ENCODE peak calls at places on chromosomes 4 and X, in nine cellular contexts. One of them, this sample, is unnamed.

GRCh38 chr4:7266525-7267292 is 74.4 kb downstream of the SORCS2 start:
- DNase-seq in right lobe of liver: no peak
- DNase-seq in dorsolateral prefrontal cortex: no peak
- DNase-seq in GM12865: no peak
- DNase-seq in foreskin fibroblast: peak
- DNase-seq in A673: peak
- DNase-seq in prostate gland: no peak
- DNase-seq in astrocyte of the cerebellum: peak
- DNase-seq in cardiac fibroblast: peak
- DNase-seq in this sample: no peak

GRCh38 chrX:95841863-95842262 is 842.8 kb upstream of the DIAPH2 start:
- DNase-seq in astrocyte of the cerebellum: no peak
- DNase-seq in right lobe of liver: no peak
- DNase-seq in A673: no peak
- DNase-seq in foreskin fibroblast: no peak
- DNase-seq in prostate gland: peak
- DNase-seq in cardiac fibroblast: no peak
- DNase-seq in dorsolateral prefrontal cortex: no peak
- DNase-seq in GM12865: no peak
- DNase-seq in this sample: no peak

GRCh38 chr4:10164877-10165283 is 48.3 kb upstream of the WDR1 start:
- DNase-seq in foreskin fibroblast: peak
- DNase-seq in right lobe of liver: peak
- DNase-seq in A673: peak
- DNase-seq in GM12865: peak
- DNase-seq in cardiac fibroblast: peak
- DNase-seq in prostate gland: peak
- DNase-seq in astrocyte of the cerebellum: no peak
- DNase-seq in dorsolateral prefrontal cortex: no peak
- DNase-seq in this sample: peak

GRCh38 chr4:40718571-40718970 is 31.2 kb upstream of the NSUN7 start:
- DNase-seq in A673: no peak
- DNase-seq in GM12865: peak
- DNase-seq in astrocyte of the cerebellum: no peak
- DNase-seq in cardiac fibroblast: no peak
- DNase-seq in foreskin fibroblast: no peak
- DNase-seq in dorsolateral prefrontal cortex: no peak
- DNase-seq in right lobe of liver: peak
- DNase-seq in prostate gland: peak
- DNase-seq in this sample: no peak

GRCh38 chr4:16377887-16378286 is 151.6 kb upstream of the TAPT1 start:
- DNase-seq in dorsolateral prefrontal cortex: no peak
- DNase-seq in GM12865: no peak
- DNase-seq in right lobe of liver: no peak
- DNase-seq in prostate gland: no peak
- DNase-seq in A673: no peak
- DNase-seq in cardiac fibroblast: no peak
- DNase-seq in astrocyte of the cerebellum: no peak
- DNase-seq in foreskin fibroblast: no peak
- DNase-seq in this sample: no peak

GRCh38 chr4:76308548-76308947 is 2.0 kb downstream of the STBD1 start:
- DNase-seq in cardiac fibroblast: peak
- DNase-seq in foreskin fibroblast: no peak
- DNase-seq in right lobe of liver: peak
- DNase-seq in dorsolateral prefrontal cortex: no peak
- DNase-seq in astrocyte of the cerebellum: no peak
- DNase-seq in GM12865: no peak
- DNase-seq in A673: no peak
- DNase-seq in prostate gland: no peak
- DNase-seq in this sample: no peak

GRCh38 chr4:8315343-8316250 is 46.0 kb downstream of the HTRA3 start:
- DNase-seq in cardiac fibroblast: peak
- DNase-seq in right lobe of liver: no peak
- DNase-seq in dorsolateral prefrontal cortex: no peak
- DNase-seq in A673: peak
- DNase-seq in GM12865: no peak
- DNase-seq in prostate gland: peak
- DNase-seq in foreskin fibroblast: peak
- DNase-seq in astrocyte of the cerebellum: peak
- DNase-seq in this sample: no peak

GRCh38 chr4:37825943-37826281 is 574 bp upstream of the PGM2 start:
- DNase-seq in foreskin fibroblast: no peak
- DNase-seq in dorsolateral prefrontal cortex: no peak
- DNase-seq in GM12865: no peak
- DNase-seq in A673: no peak
- DNase-seq in prostate gland: no peak
- DNase-seq in astrocyte of the cerebellum: no peak
- DNase-seq in right lobe of liver: no peak
- DNase-seq in cardiac fibroblast: no peak
- DNase-seq in this sample: no peak

GRCh38 chr4:75429208-75429607 is 85.0 kb downstream of the RCHY1 start:
- DNase-seq in GM12865: peak
- DNase-seq in cardiac fibroblast: no peak
- DNase-seq in dorsolateral prefrontal cortex: no peak
- DNase-seq in A673: no peak
- DNase-seq in prostate gland: no peak
- DNase-seq in right lobe of liver: no peak
- DNase-seq in astrocyte of the cerebellum: no peak
- DNase-seq in foreskin fibroblast: no peak
- DNase-seq in this sample: no peak

GRCh38 chr4:11543710-11544109 is 115.0 kb upstream of the HS3ST1 start:
- DNase-seq in A673: no peak
- DNase-seq in right lobe of liver: no peak
- DNase-seq in prostate gland: no peak
- DNase-seq in GM12865: no peak
- DNase-seq in foreskin fibroblast: peak
- DNase-seq in dorsolateral prefrontal cortex: no peak
- DNase-seq in cardiac fibroblast: peak
- DNase-seq in astrocyte of the cerebellum: no peak
- DNase-seq in this sample: no peak

GRCh38 chr4:159105761-159106243 is 2.9 kb downstream of the RAPGEF2 start:
- DNase-seq in prostate gland: no peak
- DNase-seq in dorsolateral prefrontal cortex: no peak
- DNase-seq in A673: no peak
- DNase-seq in cardiac fibroblast: peak
- DNase-seq in foreskin fibroblast: peak
- DNase-seq in right lobe of liver: no peak
- DNase-seq in GM12865: peak
- DNase-seq in astrocyte of the cerebellum: peak
- DNase-seq in this sample: peak

GRCh38 chr4:168550071-168550766 is 53.4 kb downstream of the PALLD start:
- DNase-seq in A673: peak
- DNase-seq in cardiac fibroblast: peak
- DNase-seq in astrocyte of the cerebellum: peak
- DNase-seq in GM12865: no peak
- DNase-seq in prostate gland: no peak
- DNase-seq in foreskin fibroblast: no peak
- DNase-seq in dorsolateral prefrontal cortex: no peak
- DNase-seq in right lobe of liver: no peak
- DNase-seq in this sample: no peak

GRCh38 chr4:92387459-92388069 is 83.8 kb downstream of the GRID2 start:
- DNase-seq in A673: peak
- DNase-seq in cardiac fibroblast: peak
- DNase-seq in GM12865: peak
- DNase-seq in right lobe of liver: no peak
- DNase-seq in astrocyte of the cerebellum: peak
- DNase-seq in dorsolateral prefrontal cortex: no peak
- DNase-seq in foreskin fibroblast: no peak
- DNase-seq in prostate gland: no peak
- DNase-seq in this sample: no peak

GRCh38 chr4:108398326-108398725 is 222.1 kb upstream of the RPL34 start:
- DNase-seq in astrocyte of the cerebellum: peak
- DNase-seq in GM12865: no peak
- DNase-seq in right lobe of liver: no peak
- DNase-seq in A673: no peak
- DNase-seq in foreskin fibroblast: no peak
- DNase-seq in cardiac fibroblast: no peak
- DNase-seq in dorsolateral prefrontal cortex: no peak
- DNase-seq in prostate gland: no peak
- DNase-seq in this sample: no peak

GRCh38 chr4:108397850-108398249 is 222.5 kb upstream of the RPL34 start:
- DNase-seq in right lobe of liver: no peak
- DNase-seq in foreskin fibroblast: no peak
- DNase-seq in A673: no peak
- DNase-seq in prostate gland: no peak
- DNase-seq in GM12865: no peak
- DNase-seq in dorsolateral prefrontal cortex: no peak
- DNase-seq in astrocyte of the cerebellum: no peak
- DNase-seq in cardiac fibroblast: no peak
- DNase-seq in this sample: no peak

GRCh38 chr4:108396900-108397299 is 223.5 kb upstream of the RPL34 start:
- DNase-seq in cardiac fibroblast: no peak
- DNase-seq in A673: no peak
- DNase-seq in astrocyte of the cerebellum: no peak
- DNase-seq in foreskin fibroblast: no peak
- DNase-seq in GM12865: no peak
- DNase-seq in prostate gland: no peak
- DNase-seq in dorsolateral prefrontal cortex: no peak
- DNase-seq in right lobe of liver: no peak
- DNase-seq in this sample: no peak

GRCh38 chr4:108395786-108396185 is 224.6 kb upstream of the RPL34 start:
- DNase-seq in prostate gland: no peak
- DNase-seq in right lobe of liver: no peak
- DNase-seq in dorsolateral prefrontal cortex: no peak
- DNase-seq in A673: no peak
- DNase-seq in astrocyte of the cerebellum: no peak
- DNase-seq in cardiac fibroblast: no peak
- DNase-seq in GM12865: no peak
- DNase-seq in foreskin fibroblast: no peak
- DNase-seq in this sample: no peak

GRCh38 chr4:108393870-108394269 is 225.1 kb upstream of the LEF1 start:
- DNase-seq in astrocyte of the cerebellum: no peak
- DNase-seq in foreskin fibroblast: no peak
- DNase-seq in prostate gland: no peak
- DNase-seq in A673: no peak
- DNase-seq in right lobe of liver: no peak
- DNase-seq in cardiac fibroblast: no peak
- DNase-seq in dorsolateral prefrontal cortex: no peak
- DNase-seq in GM12865: no peak
- DNase-seq in this sample: no peak
- TF ChIP-seq CTCF in astrocyte of the cerebellum: no peak
- TF ChIP-seq CTCF in foreskin fibroblast: no peak
- TF ChIP-seq CTCF in prostate gland: no peak
- TF ChIP-seq CTCF in A673: no peak
- TF ChIP-seq CTCF in right lobe of liver: no peak
- TF ChIP-seq CTCF in cardiac fibroblast: no peak
- TF ChIP-seq CTCF in dorsolateral prefrontal cortex: no peak
- TF ChIP-seq CTCF in GM12865: no peak
- TF ChIP-seq CTCF in this sample: no peak

DNA sequence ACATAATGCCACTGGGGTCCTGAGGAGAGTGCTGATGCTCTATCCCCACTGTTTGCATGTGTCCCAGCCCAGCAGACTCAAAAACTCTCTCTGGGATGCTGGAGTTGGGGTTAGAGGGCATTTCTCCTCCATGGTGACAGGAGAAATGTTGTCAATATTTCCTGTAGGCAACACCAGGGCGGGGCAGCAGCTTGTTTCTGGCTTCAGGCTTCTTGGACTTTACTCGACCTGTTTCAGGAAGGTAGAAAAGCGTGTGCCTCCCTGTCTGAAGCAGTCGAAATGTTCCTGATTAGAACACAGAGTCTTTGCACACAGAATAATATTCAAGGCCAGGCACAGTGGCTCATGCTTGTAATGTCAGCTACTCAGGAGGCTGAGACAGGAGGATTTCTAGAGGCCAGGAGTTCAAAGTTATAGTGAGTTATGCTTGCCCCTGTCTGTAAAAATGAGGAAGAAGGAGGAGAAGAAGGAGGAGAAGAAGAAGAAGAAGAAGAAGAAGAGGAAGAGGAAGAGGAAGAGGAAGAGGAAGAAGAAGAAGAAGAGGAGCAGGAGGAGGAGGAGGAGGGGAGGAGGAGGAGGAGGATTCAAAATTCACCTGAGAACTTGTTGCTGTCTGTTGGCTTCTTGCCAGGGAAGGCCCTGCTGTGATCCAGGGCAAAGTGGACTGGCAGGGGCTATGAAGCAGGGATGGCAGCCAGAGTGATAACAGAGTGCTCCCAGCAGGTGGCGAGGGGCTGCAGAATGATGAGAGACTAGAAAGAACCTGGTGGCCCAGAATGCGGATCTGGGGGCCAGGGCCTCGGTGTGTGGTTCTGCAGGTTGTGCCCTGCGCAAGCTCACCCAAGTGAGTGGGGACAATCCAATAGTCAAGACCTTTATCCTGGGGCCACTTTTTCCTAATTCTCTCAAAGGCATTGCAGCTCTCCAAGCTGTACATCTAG is 82.9 kb downstream of the RTL5 start:
- DNase-seq in prostate gland: no peak
- DNase-seq in A673: peak
- DNase-seq in cardiac fibroblast: no peak
- DNase-seq in dorsolateral prefrontal cortex: no peak
- DNase-seq in right lobe of liver: no peak
- DNase-seq in foreskin fibroblast: no peak
- DNase-seq in GM12865: peak
- DNase-seq in astrocyte of the cerebellum: no peak
- DNase-seq in this sample: peak
- TF ChIP-seq CTCF in prostate gland: no peak
- TF ChIP-seq CTCF in A673: no peak
- TF ChIP-seq CTCF in cardiac fibroblast: no peak
- TF ChIP-seq CTCF in dorsolateral prefrontal cortex: no peak
- TF ChIP-seq CTCF in right lobe of liver: no peak
- TF ChIP-seq CTCF in foreskin fibroblast: no peak
- TF ChIP-seq CTCF in GM12865: peak
- TF ChIP-seq CTCF in astrocyte of the cerebellum: no peak
- TF ChIP-seq CTCF in this sample: no peak

DNA sequence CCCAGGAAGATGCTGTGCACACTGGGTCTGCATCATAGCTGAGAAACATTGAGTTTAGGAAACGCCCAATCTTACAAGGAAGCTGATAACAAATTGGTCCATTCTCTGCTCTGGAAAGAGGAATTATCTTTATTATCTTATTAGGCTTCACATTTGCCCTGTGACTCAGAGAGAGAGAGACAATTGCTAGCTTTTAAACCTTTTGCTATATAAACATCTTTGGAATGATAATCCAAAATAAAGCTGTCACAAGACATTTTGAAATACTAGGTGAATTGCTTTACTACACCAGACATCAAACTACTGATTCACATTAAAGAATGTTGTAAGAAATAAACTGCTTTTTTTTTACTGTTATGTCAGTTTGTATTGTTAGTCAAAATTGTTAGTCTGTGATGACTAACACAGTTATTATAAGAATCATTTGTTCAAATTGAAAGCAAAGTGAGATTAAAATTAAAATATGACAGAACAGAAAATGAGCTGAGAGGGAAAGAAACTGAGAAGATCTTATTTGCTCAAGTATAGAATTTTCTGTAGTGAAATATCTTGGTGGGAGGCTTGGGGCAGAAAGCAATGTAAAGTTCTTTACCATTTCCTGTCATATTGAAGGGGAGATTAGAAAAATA is 765.4 kb upstream of the PCDH10 start:
- DNase-seq in GM12865: no peak
- DNase-seq in cardiac fibroblast: no peak
- DNase-seq in dorsolateral prefrontal cortex: no peak
- DNase-seq in right lobe of liver: no peak
- DNase-seq in foreskin fibroblast: peak
- DNase-seq in A673: no peak
- DNase-seq in prostate gland: no peak
- DNase-seq in astrocyte of the cerebellum: no peak
- DNase-seq in this sample: no peak
- TF ChIP-seq CTCF in GM12865: no peak
- TF ChIP-seq CTCF in cardiac fibroblast: no peak
- TF ChIP-seq CTCF in dorsolateral prefrontal cortex: no peak
- TF ChIP-seq CTCF in right lobe of liver: no peak
- TF ChIP-seq CTCF in foreskin fibroblast: no peak
- TF ChIP-seq CTCF in A673: no peak
- TF ChIP-seq CTCF in prostate gland: no peak
- TF ChIP-seq CTCF in astrocyte of the cerebellum: no peak
- TF ChIP-seq CTCF in this sample: no peak

GRCh38 chrX:140664939-140665338 is 44.6 kb upstream of the LINC00632 start:
- DNase-seq in GM12865: peak
- DNase-seq in A673: peak
- DNase-seq in dorsolateral prefrontal cortex: no peak
- DNase-seq in right lobe of liver: no peak
- DNase-seq in cardiac fibroblast: peak
- DNase-seq in prostate gland: no peak
- DNase-seq in astrocyte of the cerebellum: peak
- DNase-seq in foreskin fibroblast: no peak
- DNase-seq in this sample: no peak
- TF ChIP-seq CTCF in GM12865: no peak
- TF ChIP-seq CTCF in A673: peak
- TF ChIP-seq CTCF in dorsolateral prefrontal cortex: peak
- TF ChIP-seq CTCF in right lobe of liver: peak
- TF ChIP-seq CTCF in cardiac fibroblast: no peak
- TF ChIP-seq CTCF in prostate gland: no peak
- TF ChIP-seq CTCF in astrocyte of the cerebellum: peak
- TF ChIP-seq CTCF in foreskin fibroblast: no peak
- TF ChIP-seq CTCF in this sample: peak